ENCODE peak calls at places on chromosomes 7 and 10, in four cellular contexts. One of them, this sample, is unnamed.

GRCh38 chr7:18278306-18278705 is 217.2 kb upstream of the HDAC9 start:
- DNase-seq in spleen: no peak
- DNase-seq in sigmoid colon: no peak
- DNase-seq in transverse colon: no peak
- DNase-seq in this sample: no peak

GRCh38 chr7:98735801-98736200 is 118.7 kb downstream of the NPTX2 start:
- DNase-seq in spleen: peak
- DNase-seq in sigmoid colon: no peak
- DNase-seq in transverse colon: no peak
- DNase-seq in this sample: no peak

GRCh38 chr7:14286036-14286435 is 296.6 kb upstream of the ETV1 start:
- DNase-seq in spleen: no peak
- DNase-seq in sigmoid colon: no peak
- DNase-seq in transverse colon: no peak
- DNase-seq in this sample: no peak

GRCh38 chr7:90239625-90240228 is 5.2 kb upstream of the CFAP69 start:
- DNase-seq in spleen: no peak
- DNase-seq in sigmoid colon: no peak
- DNase-seq in transverse colon: no peak
- DNase-seq in this sample: no peak

GRCh38 chr10:77592946-77593636 is 44.5 kb downstream of the KCNMA1 start:
- DNase-seq in spleen: peak
- DNase-seq in sigmoid colon: peak
- DNase-seq in transverse colon: peak
- DNase-seq in this sample: no peak

GRCh38 chr7:104137971-104138370 is 69.8 kb downstream of the ORC5 start:
- DNase-seq in spleen: no peak
- DNase-seq in sigmoid colon: no peak
- DNase-seq in transverse colon: no peak
- DNase-seq in this sample: no peak

GRCh38 chr7:104979167-104979841 is 34.7 kb upstream of the KMT2E start:
- DNase-seq in spleen: no peak
- DNase-seq in sigmoid colon: no peak
- DNase-seq in transverse colon: no peak
- DNase-seq in this sample: no peak

GRCh38 chr10:97042716-97043562 is 142.8 kb downstream of the SLIT1 start:
- DNase-seq in spleen: no peak
- DNase-seq in sigmoid colon: no peak
- DNase-seq in transverse colon: no peak
- DNase-seq in this sample: no peak

GRCh38 chr7:34928052-34928451 is 109.2 kb downstream of the DPY19L1 start:
- DNase-seq in spleen: no peak
- DNase-seq in sigmoid colon: no peak
- DNase-seq in transverse colon: peak
- DNase-seq in this sample: no peak

GRCh38 chr7:13031481-13031880 is 344.0 kb downstream of the ARL4A start:
- DNase-seq in spleen: no peak
- DNase-seq in sigmoid colon: no peak
- DNase-seq in transverse colon: no peak
- DNase-seq in this sample: no peak

GRCh38 chr7:7190142-7190541 is 7.8 kb downstream of the C1GALT1 start:
- DNase-seq in spleen: no peak
- DNase-seq in sigmoid colon: no peak
- DNase-seq in transverse colon: no peak
- DNase-seq in this sample: no peak

GRCh38 chr7:23333671-23334246 is 34.6 kb downstream of the MALSU1 start:
- DNase-seq in spleen: no peak
- DNase-seq in sigmoid colon: no peak
- DNase-seq in transverse colon: no peak
- DNase-seq in this sample: no peak

GRCh38 chr7:66047426-66047825 is 28.2 kb upstream of the ASL start:
- DNase-seq in spleen: no peak
- DNase-seq in sigmoid colon: no peak
- DNase-seq in transverse colon: no peak
- DNase-seq in this sample: no peak

GRCh38 chr10:4283841-4284610 is 499.0 kb upstream of the KLF6 start:
- DNase-seq in spleen: no peak
- DNase-seq in sigmoid colon: peak
- DNase-seq in transverse colon: peak
- DNase-seq in this sample: no peak

GRCh38 chr7:103857435-103857834 is 132.0 kb downstream of the RELN start:
- DNase-seq in spleen: no peak
- DNase-seq in sigmoid colon: no peak
- DNase-seq in transverse colon: no peak
- DNase-seq in this sample: no peak

GRCh38 chr10:13586676-13587355 is at the start of gene PRPF18:
- DNase-seq in spleen: peak
- DNase-seq in sigmoid colon: peak
- DNase-seq in transverse colon: peak
- DNase-seq in this sample: peak

GRCh38 chr7:13293264-13294002 is 606.0 kb downstream of the ARL4A start:
- DNase-seq in spleen: no peak
- DNase-seq in sigmoid colon: no peak
- DNase-seq in transverse colon: no peak
- DNase-seq in this sample: no peak

GRCh38 chr10:43374194-43374593 is 2.8 kb downstream of the FXYD4 start:
- DNase-seq in spleen: peak
- DNase-seq in sigmoid colon: peak
- DNase-seq in transverse colon: no peak
- DNase-seq in this sample: no peak

GRCh38 chr10:43370671-43371215 is 693 bp upstream of the FXYD4 start:
- DNase-seq in spleen: peak
- DNase-seq in sigmoid colon: peak
- DNase-seq in transverse colon: no peak
- DNase-seq in this sample: no peak

GRCh38 chr10:43371418-43371817 is at the start of gene FXYD4:
- DNase-seq in spleen: peak
- DNase-seq in sigmoid colon: peak
- DNase-seq in transverse colon: peak
- DNase-seq in this sample: no peak

GRCh38 chr10:43373461-43373860 is 2.0 kb downstream of the FXYD4 start:
- DNase-seq in spleen: peak
- DNase-seq in sigmoid colon: peak
- DNase-seq in transverse colon: no peak
- DNase-seq in this sample: no peak

DNA sequence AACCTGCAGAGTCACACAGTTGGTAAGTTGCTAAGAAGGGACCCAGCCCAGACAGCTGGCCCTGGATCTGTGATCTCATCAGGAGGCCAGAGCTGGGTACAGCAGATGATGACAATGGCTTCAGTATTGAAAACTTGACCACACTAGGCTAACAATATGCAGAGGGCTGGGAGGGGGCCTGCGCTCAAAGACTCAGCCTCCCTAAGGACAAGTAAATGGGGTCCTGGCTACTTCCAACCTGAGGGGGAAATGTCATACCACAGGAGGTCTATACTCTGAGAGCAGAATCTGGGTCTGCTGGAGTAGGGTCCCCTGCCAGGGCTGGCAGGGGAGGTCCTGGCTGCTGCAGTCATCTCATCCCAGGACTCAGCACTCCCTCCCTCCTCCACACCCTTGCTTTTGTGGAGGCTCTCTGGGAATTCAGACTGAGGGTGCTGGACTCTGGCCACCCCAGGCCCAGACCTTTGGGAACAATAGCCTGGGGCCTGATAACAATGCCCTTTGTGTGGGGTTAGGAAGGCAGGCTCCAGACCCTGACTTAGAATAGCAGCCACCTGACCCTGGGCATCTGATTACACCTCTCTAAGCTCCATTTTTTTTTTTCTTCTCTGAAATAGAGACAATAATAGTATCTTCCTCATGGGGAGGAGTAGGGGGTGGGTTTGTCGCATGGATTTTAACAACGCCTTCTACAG is 1.5 kb downstream of the FXYD4 start:
- DNase-seq in spleen: peak
- DNase-seq in sigmoid colon: peak
- DNase-seq in transverse colon: no peak
- DNase-seq in this sample: no peak
- TF ChIP-seq POLR2AphosphoS5 in spleen: no peak
- TF ChIP-seq POLR2AphosphoS5 in sigmoid colon: no peak
- TF ChIP-seq POLR2AphosphoS5 in transverse colon: no peak
- TF ChIP-seq POLR2AphosphoS5 in this sample: no peak

DNA sequence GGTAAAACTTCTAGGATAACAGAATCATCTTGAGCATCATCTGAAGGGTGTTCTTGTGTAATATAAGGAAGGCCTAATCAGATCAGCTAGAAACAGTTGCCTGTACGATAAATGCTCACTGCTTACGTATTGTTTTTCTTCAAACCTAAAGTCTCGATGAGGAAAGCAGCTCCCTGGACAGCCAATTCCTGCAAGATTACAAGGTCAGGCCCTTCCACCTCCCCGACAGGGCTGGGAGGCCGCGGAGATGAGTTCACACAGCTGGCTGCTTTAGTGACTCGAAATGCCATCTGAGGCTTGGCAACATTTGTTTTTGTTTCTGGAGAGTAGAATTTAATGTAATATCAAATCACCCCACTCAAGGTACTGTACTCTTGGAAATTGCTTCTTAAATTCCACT is 95.1 kb upstream of the PFKP start:
- DNase-seq in spleen: no peak
- DNase-seq in sigmoid colon: no peak
- DNase-seq in transverse colon: no peak
- DNase-seq in this sample: no peak
- H3K4me3 ChIP-seq in spleen: no peak
- H3K4me3 ChIP-seq in sigmoid colon: no peak
- H3K4me3 ChIP-seq in transverse colon: no peak
- H3K4me3 ChIP-seq in this sample: no peak

DNA sequence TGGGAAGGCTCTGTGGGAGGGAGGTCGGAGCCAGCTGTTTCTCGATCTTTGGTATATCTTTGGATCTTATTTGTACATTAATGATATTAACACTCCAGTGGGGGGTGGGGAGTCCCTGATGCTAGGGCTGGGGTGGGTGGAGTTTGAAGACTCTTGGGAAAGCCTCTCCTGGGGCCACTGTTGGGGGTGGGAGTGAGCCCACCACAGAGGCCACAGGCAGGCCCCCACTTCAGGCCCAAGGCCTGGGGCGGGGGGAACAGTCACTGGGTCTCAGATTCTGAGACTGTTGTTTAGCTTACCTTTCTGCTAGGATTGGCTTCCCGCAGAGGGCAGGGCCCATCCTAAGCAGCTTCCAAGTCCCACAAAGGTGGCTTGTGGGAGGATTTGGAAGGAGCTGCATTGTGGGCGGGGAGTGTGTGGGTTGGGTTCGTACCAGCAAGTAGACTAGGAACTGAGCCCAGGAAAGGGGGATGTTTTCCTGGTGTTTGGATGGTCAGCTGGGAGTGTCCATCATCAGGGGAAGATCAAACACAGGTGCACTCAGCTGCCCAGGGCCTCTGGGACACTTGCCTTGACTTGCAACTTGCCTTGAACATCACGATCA is 11.9 kb downstream of the YKT6 start:
- DNase-seq in spleen: no peak
- DNase-seq in sigmoid colon: peak
- DNase-seq in transverse colon: no peak
- DNase-seq in this sample: peak
- TF ChIP-seq POLR2AphosphoS5 in spleen: no peak
- TF ChIP-seq POLR2AphosphoS5 in sigmoid colon: no peak
- TF ChIP-seq POLR2AphosphoS5 in transverse colon: no peak
- TF ChIP-seq POLR2AphosphoS5 in this sample: no peak

GRCh38 chr10:46028584-46029570 is 1.5 kb downstream of the NCOA4 start:
- DNase-seq in spleen: no peak
- DNase-seq in sigmoid colon: no peak
- DNase-seq in transverse colon: peak
- DNase-seq in this sample: no peak
- H3K4me3 ChIP-seq in spleen: peak
- H3K4me3 ChIP-seq in sigmoid colon: peak
- H3K4me3 ChIP-seq in transverse colon: peak
- H3K4me3 ChIP-seq in this sample: peak

GRCh38 chr10:112227331-112227961 is 43.9 kb upstream of the GPAM start:
- DNase-seq in spleen: no peak
- DNase-seq in sigmoid colon: no peak
- DNase-seq in transverse colon: no peak
- DNase-seq in this sample: no peak
- TF ChIP-seq POLR2AphosphoS5 in spleen: no peak
- TF ChIP-seq POLR2AphosphoS5 in sigmoid colon: no peak
- TF ChIP-seq POLR2AphosphoS5 in transverse colon: no peak
- TF ChIP-seq POLR2AphosphoS5 in this sample: no peak

DNA sequence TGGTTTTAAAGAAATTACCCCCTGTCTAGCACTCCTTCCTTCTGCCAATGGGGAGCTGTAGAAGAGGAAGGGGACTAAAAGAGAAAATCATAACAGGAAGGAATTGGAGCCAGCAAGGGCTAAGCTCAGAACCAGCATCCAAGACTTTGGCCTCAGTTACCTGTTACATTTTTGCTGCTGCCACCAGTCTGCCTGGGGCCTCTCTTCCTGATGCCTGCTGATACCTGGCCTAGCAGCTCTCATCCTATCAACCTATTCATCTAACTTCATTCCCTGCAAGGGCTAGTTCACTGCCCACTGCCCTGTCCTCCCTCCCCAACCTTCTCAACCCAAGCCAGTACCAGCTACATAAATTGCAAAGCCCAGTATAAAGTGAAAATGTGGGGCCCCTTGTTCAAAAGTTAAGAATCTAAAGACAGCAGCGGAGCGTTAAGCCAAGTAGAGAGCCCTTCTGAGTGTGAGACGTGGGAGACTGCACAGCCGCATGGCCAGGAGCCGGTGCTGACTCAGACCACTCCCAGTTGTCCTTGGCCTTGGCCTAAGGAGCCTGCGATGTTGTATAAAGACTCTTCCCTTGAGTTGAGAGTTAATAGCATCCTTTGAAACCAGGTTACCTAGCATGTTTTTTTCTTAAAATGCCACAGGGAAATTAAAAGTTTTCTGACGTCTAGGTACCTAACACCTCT is 13.2 kb upstream of the AOC1 start:
- DNase-seq in spleen: no peak
- DNase-seq in sigmoid colon: peak
- DNase-seq in transverse colon: no peak
- DNase-seq in this sample: no peak
- H3K4me3 ChIP-seq in spleen: no peak
- H3K4me3 ChIP-seq in sigmoid colon: no peak
- H3K4me3 ChIP-seq in transverse colon: no peak
- H3K4me3 ChIP-seq in this sample: no peak

GRCh38 chr7:94655884-94656657 is at the start of gene SGCE:
- DNase-seq in spleen: peak
- DNase-seq in sigmoid colon: peak
- DNase-seq in transverse colon: peak
- DNase-seq in this sample: no peak

GRCh38 chr7:94656658-94656924 is 658 bp upstream of the SGCE start:
- DNase-seq in spleen: no peak
- DNase-seq in sigmoid colon: no peak
- DNase-seq in transverse colon: no peak
- DNase-seq in this sample: no peak

GRCh38 chr7:94660006-94660405 is 4.1 kb upstream of the SGCE start:
- DNase-seq in spleen: no peak
- DNase-seq in sigmoid colon: no peak
- DNase-seq in transverse colon: no peak
- DNase-seq in this sample: no peak

GRCh38 chr7:94656925-94657731 is 1.2 kb upstream of the SGCE start:
- DNase-seq in spleen: peak
- DNase-seq in sigmoid colon: no peak
- DNase-seq in transverse colon: no peak
- DNase-seq in this sample: no peak

GRCh38 chr7:94657771-94658693 is 2.1 kb upstream of the SGCE start:
- DNase-seq in spleen: peak
- DNase-seq in sigmoid colon: peak
- DNase-seq in transverse colon: peak
- DNase-seq in this sample: peak
- TF ChIP-seq POLR2AphosphoS5 in spleen: peak
- TF ChIP-seq POLR2AphosphoS5 in sigmoid colon: peak
- TF ChIP-seq POLR2AphosphoS5 in transverse colon: no peak
- TF ChIP-seq POLR2AphosphoS5 in this sample: no peak